ENCODE peak calls at places on chromosomes 3 and 15, in ten cellular contexts. X is breast epithelium, H is spleen, A is stomach, T is esophagus muscularis mucosa, K is transverse colon, N is upper lobe of left lung, E is HCT116, R is suprapubic skin, S is H1. G is an unnamed sample.

GRCh38 chr3:86978111-86978528 is 12.8 kb downstream of the VGLL3 start:
- DNase-seq in R (peak; percentile 81), X (no peak), K (no peak), S (no peak), N (no peak), T (no peak), E (no peak), H (no peak), A (no peak), G (no peak)

GRCh38 chr3:25782938-25783660 is at the start of gene NGLY1:
- DNase-seq in T (peak; percentile 95), E (peak; percentile 51), S (no peak), N (peak; percentile 97), A (peak; percentile 89), X (peak; percentile 82), H (peak; percentile 98), R (peak; percentile 87), K (peak; percentile 89), G (peak; percentile 79)

GRCh38 chr3:42213417-42213816 is 52.6 kb downstream of the CCK start:
- DNase-seq in A (peak; percentile 48), N (peak; percentile 15), R (no peak), H (peak; percentile 87), K (peak; percentile 68), T (no peak), S (no peak), X (no peak), E (no peak), G (no peak)

GRCh38 chr3:130341388-130341787 is 4.1 kb upstream of the COL6A5 start:
- DNase-seq in T (no peak), R (no peak), A (no peak), E (no peak), N (no peak), X (no peak), K (no peak), H (no peak), S (no peak), G (no peak)

GRCh38 chr15:51846463-51847230 is 17.2 kb downstream of the TMOD3 start:
- DNase-seq in H (no peak), N (no peak), E (peak; percentile 87), A (no peak), K (no peak), T (no peak), R (no peak), S (no peak), X (no peak), G (no peak)

GRCh38 chr3:186465508-186465907 is 78.7 kb downstream of the CRYGS start:
- DNase-seq in R (no peak), H (no peak), A (no peak), X (no peak), N (no peak), S (no peak), T (peak; percentile 75), K (no peak), E (no peak), G (no peak)

GRCh38 chr3:15427981-15428380 is 583 bp downstream of the EAF1 start:
- DNase-seq in R (no peak), X (no peak), N (no peak), T (no peak), K (peak; percentile 46), H (no peak), S (no peak), A (no peak), E (no peak), G (no peak)

GRCh38 chr3:14793858-14794234 is 24.9 kb upstream of the FGD5 start:
- DNase-seq in E (no peak), R (no peak), K (no peak), T (no peak), H (no peak), N (no peak), X (no peak), S (no peak), A (no peak), G (no peak)

GRCh38 chr3:32226875-32227500 is 11.5 kb upstream of the CMTM8 start:
- DNase-seq in R (no peak), S (no peak), N (no peak), H (no peak), A (no peak), T (no peak), E (peak; percentile 69), X (no peak), K (no peak), G (no peak)

GRCh38 chr15:68885070-68885469 is 45.3 kb upstream of the SPESP1 start:
- DNase-seq in K (no peak), S (no peak), R (no peak), N (no peak), A (no peak), H (no peak), X (no peak), T (peak; percentile 74), E (no peak), G (no peak)

GRCh38 chr15:87527416-87527815 is 729.1 kb downstream of the NTRK3 start:
- DNase-seq in E (no peak), X (no peak), R (no peak), T (no peak), A (no peak), N (no peak), K (no peak), S (no peak), H (no peak), G (no peak)

GRCh38 chr3:14827776-14828175 is 9.0 kb downstream of the FGD5 start:
- DNase-seq in T (no peak), K (no peak), X (no peak), H (no peak), R (no peak), S (no peak), E (no peak), A (no peak), N (no peak), G (no peak)

GRCh38 chr3:102182162-102182561 is 252.7 kb upstream of the ZPLD1 start:
- DNase-seq in E (no peak), N (no peak), T (no peak), R (no peak), H (no peak), S (no peak), K (no peak), X (no peak), A (peak; percentile 34), G (no peak)

GRCh38 chr3:31476209-31476608 is 56.5 kb upstream of the STT3B start:
- DNase-seq in S (no peak), K (no peak), A (no peak), N (no peak), E (no peak), X (no peak), T (peak; percentile 29), R (no peak), H (no peak), G (no peak)

DNA sequence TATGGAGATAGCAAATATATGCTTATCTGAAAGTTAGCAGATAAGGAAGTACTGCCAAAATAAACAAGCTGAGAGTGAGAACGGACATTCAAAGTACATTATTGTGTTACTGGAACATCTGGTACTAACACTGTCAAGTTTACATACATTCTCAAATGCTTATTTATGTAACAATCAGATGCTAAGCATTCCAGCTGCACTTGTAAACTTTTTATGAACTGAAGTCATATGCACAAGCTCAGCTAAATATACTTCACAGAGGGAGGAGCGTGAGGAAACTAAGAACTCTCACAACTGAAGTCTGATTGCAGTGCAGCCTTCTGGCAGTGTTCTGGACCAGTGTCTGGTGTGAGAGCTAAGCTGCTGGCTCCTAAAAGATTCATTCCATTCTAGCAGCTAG is 223.7 kb upstream of the NANOGP8 start:
- DNase-seq in R (no peak), E (no peak), K (peak; percentile 38), T (no peak), S (no peak), N (no peak), H (no peak), A (no peak), X (no peak), G (no peak)
- TF ChIP-seq POLR2A in R (no peak), E (no peak), K (no peak), T (no peak), S (no peak), N (no peak), H (no peak), A (no peak), X (no peak), G (no peak)

DNA sequence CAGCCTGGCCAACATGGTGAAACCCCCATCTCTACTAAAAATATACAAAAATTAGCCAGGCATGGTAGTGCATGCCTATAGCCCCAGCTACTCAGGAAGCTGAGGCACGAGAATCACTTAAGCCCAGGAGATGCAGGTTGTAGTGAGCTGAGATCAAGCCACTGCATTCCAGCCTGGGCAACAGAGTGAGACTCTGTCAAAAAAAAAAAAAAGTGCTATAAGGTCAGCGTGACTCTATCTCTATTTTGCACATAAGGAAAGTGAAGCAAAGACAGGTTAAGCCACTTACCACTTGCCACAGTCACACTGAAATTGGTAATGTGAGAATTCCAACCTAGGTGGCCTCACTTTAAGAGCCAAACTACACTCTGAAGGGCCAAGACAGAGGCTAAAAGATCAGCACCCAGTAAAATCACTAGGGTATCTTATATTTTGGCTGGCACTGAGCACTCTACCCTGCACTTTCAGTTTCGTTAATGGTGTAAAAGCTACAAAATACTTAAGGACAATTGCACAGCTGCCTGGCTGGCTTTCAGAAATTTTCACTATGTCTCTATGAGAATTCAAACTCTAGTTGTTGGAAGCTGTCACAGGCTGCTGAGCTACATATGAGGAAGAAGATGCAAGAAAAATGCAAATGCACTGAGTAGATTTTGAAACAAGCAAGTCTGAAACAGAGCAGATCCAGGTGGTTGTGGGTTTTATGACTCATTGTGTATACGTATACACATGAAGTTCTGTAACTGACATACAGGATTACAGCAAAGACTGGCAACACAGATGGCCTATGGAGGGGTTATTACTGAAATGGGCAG is 32.7 kb downstream of the TRANK1 start:
- DNase-seq in N (no peak), A (no peak), E (no peak), X (no peak), T (no peak), K (no peak), R (no peak), S (no peak), H (no peak), G (peak; percentile 40)
- TF ChIP-seq POLR2AphosphoS5 in N (no peak), A (no peak), E (no peak), X (no peak), T (no peak), K (peak; percentile 16), R (no peak), S (no peak), H (peak; percentile 45), G (no peak)

GRCh38 chr3:48688032-48688736 is 2.5 kb upstream of the NCKIPSD start:
- DNase-seq in A (no peak), N (no peak), H (no peak), E (no peak), K (no peak), T (no peak), X (no peak), R (no peak), S (no peak), G (no peak)
- TF ChIP-seq POLR2A in A (no peak), N (no peak), H (no peak), E (no peak), K (no peak), T (no peak), X (no peak), R (no peak), S (no peak), G (no peak)

DNA sequence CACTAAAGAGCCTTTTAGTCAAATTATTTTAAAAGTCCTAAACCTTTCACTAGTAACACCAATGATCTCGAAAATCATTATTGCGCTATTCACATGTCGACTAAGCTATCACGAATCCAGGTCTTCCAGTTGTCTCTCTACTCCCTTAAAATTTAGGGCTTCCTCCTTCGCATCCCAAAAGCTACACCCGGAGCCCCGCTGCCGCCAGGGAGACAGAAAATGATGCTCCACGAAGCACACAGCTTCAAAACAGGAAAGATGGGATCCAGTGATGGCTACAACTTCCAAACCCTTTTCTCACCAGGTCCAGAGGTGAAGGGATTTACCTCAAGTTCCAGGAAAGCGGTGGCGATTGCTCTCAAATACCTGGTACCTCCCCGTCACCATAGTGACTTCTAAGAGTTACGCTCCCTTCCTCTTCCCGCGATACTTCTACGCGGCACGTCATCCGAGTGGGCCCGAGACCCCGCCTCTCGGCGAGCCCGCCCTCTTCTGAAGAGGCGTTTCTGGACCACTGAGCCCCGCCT is at the start of gene IFT80:
- DNase-seq in N (peak; percentile 97), S (peak; percentile 76), T (peak; percentile 98), A (peak; percentile 98), H (peak; percentile 99), K (peak; percentile 98), X (peak; percentile 94), R (peak; percentile 98), E (peak; percentile 93), G (peak; percentile 62)
- TF ChIP-seq POLR2AphosphoS5 in N (peak; percentile 27), S (peak; percentile 79), T (no peak), A (no peak), H (peak; percentile 62), K (no peak), X (peak; percentile 66), R (no peak), E (peak; percentile 52), G (no peak)

G was measured in GM12892.